ENCODE peak calls at places on chromosome 17, in four cellular contexts. U is non-pigmented ciliary epithelial cell, E is NCI-H1092 treated with DMSO at 0.1 percent for 48 hours, F is uterus. T is an unnamed sample.

GRCh38 chr17:34499576-34499975 is 79.8 kb upstream of the TMEM132E start:
- DNase-seq in F (no peak), U (no peak), E (no peak), T (no peak)

GRCh38 chr17:12959441-12959840 is 58.4 kb downstream of the ELAC2 start:
- DNase-seq in U (no peak), E (no peak), F (no peak), T (no peak)

GRCh38 chr17:13076905-13077304 is 59.1 kb upstream of the ELAC2 start:
- DNase-seq in E (no peak), F (no peak), U (no peak), T (no peak)

GRCh38 chr17:80942360-80943345 is 49.0 kb upstream of the CHMP6 start:
- DNase-seq in E (no peak), U (no peak), F (peak; percentile 99), T (peak; percentile 97)

GRCh38 chr17:27256225-27257030 is 37.5 kb upstream of the WSB1 start:
- DNase-seq in E (no peak), F (no peak), U (no peak), T (no peak)

GRCh38 chr17:14316131-14316854 is 15.4 kb downstream of the HS3ST3B1 start:
- DNase-seq in U (no peak), F (no peak), E (no peak), T (no peak)

GRCh38 chr17:80758793-80759673 is 214.4 kb downstream of the RPTOR start:
- DNase-seq in U (no peak), E (peak; percentile 28), F (peak; percentile 45), T (no peak)

GRCh38 chr17:1532836-1533602 is 16.6 kb upstream of the INPP5K start:
- DNase-seq in U (no peak), E (no peak), F (no peak), T (no peak)

GRCh38 chr17:64378890-64379354 is 11.7 kb downstream of the PECAM1 start:
- DNase-seq in F (no peak), U (no peak), E (no peak), T (no peak)

GRCh38 chr17:41754066-41754465 is 19.6 kb upstream of the HAP1 start:
- DNase-seq in F (no peak), E (no peak), U (no peak), T (no peak)

GRCh38 chr17:70369296-70369855 is 200.0 kb downstream of the KCNJ2 start:
- DNase-seq in U (no peak), F (no peak), E (no peak), T (no peak)

GRCh38 chr17:47996201-47996600 is 25.3 kb downstream of the CDK5RAP3 start:
- DNase-seq in U (no peak), F (no peak), E (no peak), T (no peak)

GRCh38 chr17:70355185-70355584 is 185.9 kb downstream of the KCNJ2 start:
- DNase-seq in U (peak; percentile 22), F (no peak), E (no peak), T (no peak)

GRCh38 chr17:74972107-74972972 is at the start of gene HID1:
- DNase-seq in E (peak; percentile 50), F (peak; percentile 54), U (no peak), T (no peak)

GRCh38 chr17:17506181-17506741 is 10.1 kb upstream of the RASD1 start:
- DNase-seq in F (no peak), E (no peak), U (no peak), T (no peak)

GRCh38 chr17:4938069-4938491 is 1.8 kb downstream of the SLC25A11 start:
- DNase-seq in E (no peak), U (no peak), F (no peak), T (no peak)

GRCh38 chr17:49972486-49973270 is 3.7 kb downstream of the DLX4 start:
- DNase-seq in F (no peak), E (no peak), U (no peak), T (no peak)

GRCh38 chr17:21278304-21279197 is 6.0 kb upstream of the MAP2K3 start:
- DNase-seq in F (no peak), U (no peak), E (no peak), T (peak; percentile 67)

GRCh38 chr17:57104461-57105175 is 19.6 kb downstream of the AKAP1 start:
- DNase-seq in F (no peak), U (no peak), E (no peak), T (no peak)

GRCh38 chr17:21129023-21129681 is 2.4 kb downstream of the DHRS7B start:
- DNase-seq in U (no peak), E (no peak), F (peak; percentile 22), T (no peak)

GRCh38 chr17:75605790-75606189 is 18.2 kb downstream of the MYO15B start:
- DNase-seq in U (no peak), F (no peak), E (no peak), T (no peak)

GRCh38 chr17:16975266-16975651 is 3.3 kb upstream of the TNFRSF13B start:
- DNase-seq in U (no peak), F (no peak), E (no peak), T (no peak)

GRCh38 chr17:31269597-31269996 is 27.4 kb downstream of the OMG start:
- DNase-seq in U (peak; percentile 84), E (no peak), F (no peak), T (peak; percentile 66)

GRCh38 chr17:76132574-76133338 is 8.3 kb downstream of the FOXJ1 start:
- DNase-seq in E (peak; percentile 13), F (no peak), U (no peak), T (no peak)

GRCh38 chr17:38967290-38967738 is at the start of gene FBXO47:
- DNase-seq in F (peak; percentile 93), E (no peak), U (peak; percentile 57), T (peak; percentile 95)

GRCh38 chr17:10628756-10629155 is 28.4 kb downstream of the MYH3 start:
- DNase-seq in F (no peak), U (no peak), E (no peak), T (no peak)

GRCh38 chr17:4980644-4981216 is 6.7 kb downstream of the CAMTA2 start:
- DNase-seq in E (peak; percentile 1), F (no peak), U (no peak), T (no peak)

GRCh38 chr17:21495281-21495680 is 119.1 kb downstream of the KCNJ12 start:
- DNase-seq in E (peak; percentile 48), U (no peak), F (no peak), T (no peak)

GRCh38 chr17:45117848-45118646 is 14.3 kb downstream of the PLCD3 start:
- DNase-seq in F (no peak), E (no peak), U (no peak), T (no peak)

GRCh38 chr17:48721009-48721402 is 1.3 kb downstream of the PRAC1 start:
- DNase-seq in E (no peak), U (no peak), F (no peak), T (no peak)

GRCh38 chr17:13698832-13699231 is 97.1 kb upstream of the HS3ST3A1 start:
- DNase-seq in U (no peak), E (no peak), F (no peak), T (no peak)

T was measured in tibial artery.